ENCODE peak calls at places on chromosomes 5 and 9, in four cellular contexts. R is CD8-positive, alpha-beta T cell; F is thyroid gland; H is fibroblast of mammary gland. W is an unnamed sample.
A peak's percentile ranks its signal among the peaks of the same experiment; 100 is the strongest.

GRCh38 chr9:137167752-137168574 is 1.9 kb downstream of the LRRC26 start:
- DNase-seq in H (no peak), F (no peak), R (no peak), W (no peak)

GRCh38 chr5:151695464-151695863 is 8.7 kb upstream of the SPARC start:
- DNase-seq in F (no peak), R (no peak), H (no peak), W (no peak)

GRCh38 chr9:12732971-12733370 is 39.8 kb downstream of the TYRP1 start:
- DNase-seq in R (no peak), H (peak; percentile 27), F (no peak), W (no peak)

GRCh38 chr5:146849694-146850093 is 28.9 kb downstream of the PPP2R2B start:
- DNase-seq in F (no peak), R (no peak), H (no peak), W (no peak)

GRCh38 chr5:54404568-54404967 is 50.9 kb upstream of the HSPB3 start:
- DNase-seq in R (no peak), F (no peak), H (no peak), W (peak; percentile 78)

GRCh38 chr9:112846528-112847488 is 43.9 kb downstream of the SLC46A2 start:
- DNase-seq in H (peak; percentile 55), F (no peak), R (no peak), W (no peak)

GRCh38 chr5:76475936-76476335 is 72.9 kb downstream of the IQGAP2 start:
- DNase-seq in H (no peak), R (no peak), F (no peak), W (no peak)

GRCh38 chr5:155732587-155733376 is 594.2 kb upstream of the SGCD start:
- DNase-seq in H (no peak), R (no peak), F (no peak), W (no peak)

GRCh38 chr9:14768561-14769234 is 46.2 kb upstream of the CER1 start:
- DNase-seq in R (no peak), F (peak; percentile 13), H (peak; percentile 66), W (no peak)

GRCh38 chr5:124824637-124825158 is 78.3 kb upstream of the ZNF608 start:
- DNase-seq in R (no peak), H (peak; percentile 93), F (no peak), W (peak; percentile 73)

W was measured in epithelial cell of prostate.